ENCODE peak calls at places on chromosomes 6 and 20, in four cellular contexts. One of them, this sample, is unnamed.

GRCh38 chr6:1477432-1478090 is 88.2 kb downstream of the FOXF2 start:
- DNase-seq in NCI-H1048: no peak
- DNase-seq in germinal center: no peak
- DNase-seq in kidney glomerular epithelial cell: no peak
- DNase-seq in this sample: no peak

GRCh38 chr6:105546748-105547147 is 143.9 kb upstream of the PREP start:
- DNase-seq in NCI-H1048: no peak
- DNase-seq in germinal center: no peak
- DNase-seq in kidney glomerular epithelial cell: no peak
- DNase-seq in this sample: no peak

GRCh38 chr6:142395768-142396231 is 94.0 kb downstream of the ADGRG6 start:
- DNase-seq in NCI-H1048: no peak
- DNase-seq in germinal center: no peak
- DNase-seq in kidney glomerular epithelial cell: no peak
- DNase-seq in this sample: peak; percentile 26

GRCh38 chr20:31551581-31552081 is 37.4 kb downstream of the HM13 start:
- DNase-seq in NCI-H1048: no peak
- DNase-seq in germinal center: no peak
- DNase-seq in kidney glomerular epithelial cell: peak; percentile 99
- DNase-seq in this sample: no peak

GRCh38 chr6:52929321-52930164 is 20.0 kb upstream of the GSTA3 start:
- DNase-seq in NCI-H1048: no peak
- DNase-seq in germinal center: no peak
- DNase-seq in kidney glomerular epithelial cell: peak; percentile 55
- DNase-seq in this sample: no peak

GRCh38 chr6:150392452-150393220 is 23.8 kb downstream of the IYD start:
- DNase-seq in NCI-H1048: no peak
- DNase-seq in germinal center: no peak
- DNase-seq in kidney glomerular epithelial cell: no peak
- DNase-seq in this sample: no peak

GRCh38 chr20:2455771-2456497 is 14.7 kb downstream of the SNRPB start:
- DNase-seq in NCI-H1048: no peak
- DNase-seq in germinal center: no peak
- DNase-seq in kidney glomerular epithelial cell: no peak
- DNase-seq in this sample: no peak

GRCh38 chr6:13452346-13453171 is 34.8 kb downstream of the GFOD1 start:
- DNase-seq in NCI-H1048: no peak
- DNase-seq in germinal center: no peak
- DNase-seq in kidney glomerular epithelial cell: no peak
- DNase-seq in this sample: no peak

GRCh38 chr20:49161428-49162152 is 26.5 kb downstream of the STAU1 start:
- DNase-seq in NCI-H1048: no peak
- DNase-seq in germinal center: no peak
- DNase-seq in kidney glomerular epithelial cell: no peak
- DNase-seq in this sample: no peak

GRCh38 chr20:61955668-61956395 is 109.8 kb downstream of the TAF4 start:
- DNase-seq in NCI-H1048: no peak
- DNase-seq in germinal center: no peak
- DNase-seq in kidney glomerular epithelial cell: no peak
- DNase-seq in this sample: no peak

GRCh38 chr20:62211216-62211615 is 8.9 kb downstream of the HRH3 start:
- DNase-seq in NCI-H1048: no peak
- DNase-seq in germinal center: no peak
- DNase-seq in kidney glomerular epithelial cell: no peak
- DNase-seq in this sample: no peak

GRCh38 chr20:17654649-17655285 is 27.3 kb downstream of the RRBP1 start:
- DNase-seq in NCI-H1048: no peak
- DNase-seq in germinal center: no peak
- DNase-seq in kidney glomerular epithelial cell: peak; percentile 16
- DNase-seq in this sample: no peak

GRCh38 chr20:24565952-24566351 is 96.5 kb downstream of the SYNDIG1 start:
- DNase-seq in NCI-H1048: no peak
- DNase-seq in germinal center: no peak
- DNase-seq in kidney glomerular epithelial cell: no peak
- DNase-seq in this sample: no peak

GRCh38 chr6:2687456-2687855 is 63.3 kb downstream of the MYLK4 start:
- DNase-seq in NCI-H1048: no peak
- DNase-seq in germinal center: no peak
- DNase-seq in kidney glomerular epithelial cell: no peak
- DNase-seq in this sample: no peak

GRCh38 chr20:41163821-41164220 is 26.5 kb downstream of the PLCG1 start:
- DNase-seq in NCI-H1048: no peak
- DNase-seq in germinal center: no peak
- DNase-seq in kidney glomerular epithelial cell: no peak
- DNase-seq in this sample: no peak

GRCh38 chr20:57922701-57923100 is 212.9 kb upstream of the PMEPA1 start:
- DNase-seq in NCI-H1048: no peak
- DNase-seq in germinal center: no peak
- DNase-seq in kidney glomerular epithelial cell: no peak
- DNase-seq in this sample: no peak

GRCh38 chr6:12071064-12071615 is 59.0 kb downstream of the HIVEP1 start:
- DNase-seq in NCI-H1048: no peak
- DNase-seq in germinal center: no peak
- DNase-seq in kidney glomerular epithelial cell: no peak
- DNase-seq in this sample: no peak

GRCh38 chr20:49982072-49982345 is 771 bp upstream of the SNAI1 start:
- DNase-seq in NCI-H1048: no peak
- DNase-seq in germinal center: no peak
- DNase-seq in kidney glomerular epithelial cell: no peak
- DNase-seq in this sample: no peak

GRCh38 chr20:53834749-53835148 is 235.6 kb downstream of the BCAS1 start:
- DNase-seq in NCI-H1048: no peak
- DNase-seq in germinal center: no peak
- DNase-seq in kidney glomerular epithelial cell: no peak
- DNase-seq in this sample: no peak

GRCh38 chr20:17896247-17896723 is 72.3 kb downstream of the SNX5 start:
- DNase-seq in NCI-H1048: no peak
- DNase-seq in germinal center: no peak
- DNase-seq in kidney glomerular epithelial cell: no peak
- DNase-seq in this sample: no peak

GRCh38 chr6:112660626-112661025 is 313.5 kb downstream of the RFPL4B start:
- DNase-seq in NCI-H1048: no peak
- DNase-seq in germinal center: no peak
- DNase-seq in kidney glomerular epithelial cell: no peak
- DNase-seq in this sample: no peak

GRCh38 chr20:62136283-62137091 is 6.7 kb downstream of the PSMA7 start:
- DNase-seq in NCI-H1048: no peak
- DNase-seq in germinal center: peak; percentile 65
- DNase-seq in kidney glomerular epithelial cell: peak; percentile 45
- DNase-seq in this sample: peak; percentile 63

GRCh38 chr6:37242429-37243052 is 15.0 kb upstream of the TBC1D22B start:
- DNase-seq in NCI-H1048: no peak
- DNase-seq in germinal center: no peak
- DNase-seq in kidney glomerular epithelial cell: peak; percentile 100
- DNase-seq in this sample: no peak

GRCh38 chr6:70685494-70686180 is 18.0 kb downstream of the SMAP1 start:
- DNase-seq in NCI-H1048: no peak
- DNase-seq in germinal center: no peak
- DNase-seq in kidney glomerular epithelial cell: no peak
- DNase-seq in this sample: no peak

This sample was measured in naive B cell.